ENCODE peak calls at places on chromosomes 16 and 17, in six cellular contexts. S is anterior cingulate cortex; C is right lobe of liver; I is CD4-positive, alpha-beta T cell; A is activated T-helper 2 cell treated with anti-CD3 and anti-CD28 coated beads, Interferon-gamma antibody, Interleukin-2, Interleukin-4, amounts not matched to agents 10 μg/mL and 5 μg/mL and 100 μg/mL, durations not matched to agents 14 hours and 24 hours and 36 hours; F is uterus. P is an unnamed sample.

GRCh38 chr17:28193241-28193640 is 125.8 kb upstream of the TMEM97 start:
- DNase-seq in S (peak; percentile 11), C (no peak), I (no peak), A (no peak), F (no peak), P (no peak)

GRCh38 chr16:52069866-52070265 is 477.1 kb downstream of the TOX3 start:
- DNase-seq in S (no peak), C (no peak), I (no peak), A (no peak), F (no peak), P (no peak)

GRCh38 chr16:26985100-26986065 is 81.3 kb upstream of the C16orf82 start:
- DNase-seq in S (no peak), C (no peak), I (no peak), A (no peak), F (no peak), P (no peak)

GRCh38 chr16:86653289-86654006 is 75.1 kb downstream of the FOXL1 start:
- DNase-seq in S (no peak), C (no peak), I (no peak), A (no peak), F (no peak), P (no peak)

GRCh38 chr17:82668631-82669099 is 20.4 kb upstream of the WDR45B start:
- DNase-seq in S (peak; percentile 69), C (peak; percentile 78), I (peak; percentile 37), A (peak; percentile 22), F (no peak), P (no peak)

GRCh38 chr17:48054238-48055185 is 6.4 kb downstream of the NFE2L1 start:
- DNase-seq in S (peak; percentile 68), C (peak; percentile 90), I (no peak), A (no peak), F (peak; percentile 83), P (no peak)

GRCh38 chr17:50681260-50682200 is 26.2 kb downstream of the ANKRD40 start:
- DNase-seq in S (no peak), C (no peak), I (no peak), A (no peak), F (peak; percentile 57), P (no peak)

GRCh38 chr17:50835563-50836231 is at the start of gene WFIKKN2:
- DNase-seq in S (no peak), C (no peak), I (no peak), A (no peak), F (no peak), P (no peak)

GRCh38 chr17:75844530-75845057 is 390 bp upstream of the UNC13D start:
- DNase-seq in S (peak; percentile 35), C (no peak), I (no peak), A (no peak), F (no peak), P (no peak)

GRCh38 chr16:63461248-63461841 is 1425.1 kb upstream of the CDH8 start:
- DNase-seq in S (no peak), C (no peak), I (no peak), A (no peak), F (no peak), P (no peak)

GRCh38 chr17:62797959-62798358 is 10.2 kb downstream of the MARCHF10 start:
- DNase-seq in S (no peak), C (no peak), I (no peak), A (no peak), F (no peak), P (no peak)

GRCh38 chr16:11138026-11138768 is 117.8 kb downstream of the SOCS1 start:
- DNase-seq in S (no peak), C (no peak), I (no peak), A (no peak), F (no peak), P (no peak)

GRCh38 chr17:50447870-50448573 is 20.7 kb downstream of the CHAD start:
- DNase-seq in S (no peak), C (no peak), I (no peak), A (no peak), F (no peak), P (no peak)

GRCh38 chr17:12342609-12343248 is 322.1 kb downstream of the MAP2K4 start:
- DNase-seq in S (no peak), C (no peak), I (no peak), A (no peak), F (peak; percentile 38), P (no peak)

GRCh38 chr17:8064590-8065019 is 22.9 kb downstream of the ALOX12B start:
- DNase-seq in S (no peak), C (no peak), I (no peak), A (no peak), F (no peak), P (no peak)

GRCh38 chr17:2347805-2348685 is 10.7 kb downstream of the SGSM2 start:
- DNase-seq in S (no peak), C (peak; percentile 91), I (no peak), A (no peak), F (no peak), P (no peak)